ENCODE peak calls at places on chromosomes 12 and 14, in five cellular contexts. C, H, O, D and X are unnamed samples.

GRCh38 chr12:66662729-66663128 is 16.1 kb downstream of the GRIP1 start:
- DNase-seq in C (no peak), H (no peak), O (no peak), D (peak), X (no peak)

GRCh38 chr12:100716949-100717732 is 77.4 kb upstream of the ANO4 start:
- DNase-seq in C (no peak), H (no peak), O (no peak), D (no peak), X (no peak)

GRCh38 chr14:91315844-91316267 is 71.4 kb upstream of the GPR68 start:
- DNase-seq in C (no peak), H (no peak), O (peak), D (no peak), X (peak)

GRCh38 chr14:71555654-71556559 is 376.3 kb upstream of the RGS6 start:
- DNase-seq in C (no peak), H (no peak), O (peak), D (no peak), X (peak)

GRCh38 chr12:132967736-132968135 is 11.6 kb upstream of the ZNF605 start:
- DNase-seq in C (no peak), H (no peak), O (no peak), D (no peak), X (no peak)

GRCh38 chr14:100432652-100433427 is 109.7 kb downstream of the SLC25A47 start:
- DNase-seq in C (no peak), H (no peak), O (no peak), D (no peak), X (no peak)

GRCh38 chr14:25696176-25696575 is 646.2 kb upstream of the STXBP6 start:
- DNase-seq in C (no peak), H (no peak), O (no peak), D (no peak), X (no peak)

GRCh38 chr14:79248771-79249170 is 962.5 kb downstream of the DIO2 start:
- DNase-seq in C (no peak), H (no peak), O (no peak), D (no peak), X (no peak)

GRCh38 chr12:33192226-33192625 is 247.4 kb downstream of the SYT10 start:
- DNase-seq in C (no peak), H (no peak), O (no peak), D (no peak), X (no peak)

GRCh38 chr12:54762390-54762789 is 91.9 kb upstream of the MUCL1 start:
- DNase-seq in C (no peak), H (no peak), O (no peak), D (no peak), X (no peak)

GRCh38 chr14:24329736-24330135 is 5.1 kb downstream of the ADCY4 start:
- DNase-seq in C (no peak), H (peak), O (no peak), D (no peak), X (no peak)

GRCh38 chr14:95134304-95134933 is 22.9 kb downstream of the DICER1 start:
- DNase-seq in C (peak), H (no peak), O (no peak), D (no peak), X (no peak)

GRCh38 chr14:60722836-60723217 is 1.3 kb downstream of the SIX4 start:
- DNase-seq in C (no peak), H (peak), O (peak), D (no peak), X (no peak)

GRCh38 chr14:91439345-91439744 is 21.7 kb upstream of the CCDC88C start:
- DNase-seq in C (no peak), H (no peak), O (no peak), D (no peak), X (no peak)

GRCh38 chr12:25151476-25151875 is 43.5 kb downstream of the DNAI7 start:
- DNase-seq in C (peak), H (peak), O (no peak), D (peak), X (no peak)

GRCh38 chr12:93846936-93847516 is 169.9 kb downstream of the CRADD start:
- DNase-seq in C (no peak), H (no peak), O (no peak), D (no peak), X (no peak)

GRCh38 chr12:6267007-6267721 is 43.3 kb upstream of the PLEKHG6 start:
- DNase-seq in C (no peak), H (no peak), O (no peak), D (peak), X (no peak)

GRCh38 chr14:59630281-59630963 is 53.8 kb upstream of the CCDC175 start:
- DNase-seq in C (no peak), H (no peak), O (no peak), D (no peak), X (no peak)

GRCh38 chr14:93005838-93006237 is 82.9 kb downstream of the CHGA start:
- DNase-seq in C (no peak), H (no peak), O (no peak), D (no peak), X (no peak)

GRCh38 chr12:32756476-32757158 is 920 bp upstream of the YARS2 start:
- DNase-seq in C (no peak), H (no peak), O (no peak), D (no peak), X (no peak)

GRCh38 chr12:120468846-120469449 is 600 bp downstream of the SRSF9 start:
- DNase-seq in C (no peak), H (peak), O (no peak), D (peak), X (no peak)

GRCh38 chr14:96989293-96989692 is 192.1 kb downstream of the VRK1 start:
- DNase-seq in C (no peak), H (no peak), O (no peak), D (no peak), X (no peak)

GRCh38 chr12:3827301-3828000 is 45.7 kb downstream of the PARP11 start:
- DNase-seq in C (no peak), H (no peak), O (no peak), D (no peak), X (no peak)

GRCh38 chr12:75766263-75767160 is 255.1 kb upstream of the KRR1 start:
- DNase-seq in C (no peak), H (no peak), O (no peak), D (peak), X (no peak)

GRCh38 chr14:29444805-29445204 is 482.8 kb downstream of the PRKD1 start:
- DNase-seq in C (no peak), H (no peak), O (no peak), D (no peak), X (no peak)

GRCh38 chr14:51862839-51863235 is 2.4 kb downstream of the GNG2 start:
- DNase-seq in C (no peak), H (no peak), O (no peak), D (no peak), X (no peak)

GRCh38 chr14:51862171-51862838 is 1.9 kb downstream of the GNG2 start:
- DNase-seq in C (no peak), H (no peak), O (no peak), D (no peak), X (peak)

GRCh38 chr14:51859136-51859535 is 1.3 kb upstream of the GNG2 start:
- DNase-seq in C (no peak), H (no peak), O (no peak), D (no peak), X (no peak)

GRCh38 chr14:51860836-51861583 is 598 bp downstream of the GNG2 start:
- DNase-seq in C (no peak), H (no peak), O (no peak), D (no peak), X (no peak)

GRCh38 chr14:51860164-51860835 is at the start of gene GNG2:
- DNase-seq in C (no peak), H (peak), O (peak), D (peak), X (peak)
- H3K4me3 ChIP-seq in C (peak), H (peak), O (peak), D (peak), X (peak)

DNA sequence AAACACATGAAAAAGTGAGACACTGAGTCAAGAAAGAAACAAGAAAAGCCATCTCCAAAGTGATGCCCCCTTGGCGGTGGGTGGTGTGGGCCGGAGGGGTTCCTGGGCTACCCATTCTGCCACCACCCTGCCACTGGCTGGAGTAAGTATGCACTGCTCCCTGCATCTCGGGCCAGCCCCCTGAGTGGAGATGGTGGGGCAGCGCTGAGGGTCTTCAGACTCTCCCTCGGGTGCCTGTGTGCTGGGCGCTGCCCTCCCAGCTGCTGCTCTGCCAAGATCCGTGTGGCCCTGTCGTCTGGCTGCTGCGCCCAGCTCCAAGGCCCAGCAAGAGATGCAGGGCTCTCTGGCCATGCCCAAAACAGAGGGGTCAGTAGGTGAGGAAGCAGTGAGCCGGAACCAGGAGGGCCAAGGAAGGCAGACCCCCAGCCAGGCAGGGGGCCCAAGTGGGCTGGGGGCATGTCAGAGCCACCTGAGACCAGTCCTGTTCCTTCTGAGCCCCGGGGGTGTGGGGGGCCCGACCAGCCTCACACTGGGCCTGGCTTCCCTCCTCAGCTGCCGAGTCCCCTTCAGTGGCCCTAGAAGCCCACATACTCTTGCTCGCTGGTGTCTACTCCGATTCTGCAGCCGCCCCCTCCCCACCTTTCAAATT is 5.2 kb downstream of the GPR132 start:
- DNase-seq in C (no peak), H (no peak), O (no peak), D (no peak), X (no peak)
- H3K4me3 ChIP-seq in C (no peak), H (no peak), O (peak), D (no peak), X (peak)

DNA sequence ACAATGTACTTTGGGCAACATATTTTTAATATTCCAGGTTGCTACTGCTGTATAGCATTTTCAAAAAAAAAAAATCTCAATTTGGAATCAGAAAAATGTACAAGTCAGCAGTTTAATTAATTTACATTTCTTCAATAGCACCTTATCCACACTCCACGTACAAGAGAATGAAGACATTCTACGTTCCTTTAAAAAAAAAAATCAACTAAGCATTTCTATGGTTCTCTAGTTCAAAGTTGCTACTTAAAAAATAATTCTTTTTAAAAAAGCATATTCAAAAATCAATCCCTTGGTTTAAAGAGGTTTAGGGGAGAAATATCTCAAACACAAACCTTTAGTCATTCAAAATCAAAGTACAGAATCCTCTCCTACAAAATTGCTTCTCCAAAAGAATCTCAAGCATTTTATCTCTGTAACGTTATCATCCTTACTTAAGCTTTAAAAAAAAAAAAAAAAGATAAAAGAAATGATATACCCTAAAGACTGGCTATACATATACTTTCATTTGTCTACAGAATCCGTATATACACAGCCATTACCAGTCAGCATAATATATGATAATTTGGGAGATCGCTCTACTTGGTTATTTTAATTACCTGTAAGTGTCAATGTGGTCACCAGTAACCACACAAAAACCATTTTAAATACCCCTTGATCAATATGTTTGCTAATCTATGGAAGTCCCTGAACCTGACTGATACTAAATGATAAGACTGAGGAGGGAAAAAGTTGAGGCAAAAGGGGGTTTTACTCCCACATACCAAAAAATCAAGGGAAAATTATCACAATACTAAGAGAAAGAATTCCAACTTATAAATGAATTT is 2.7 kb downstream of the MED13L start:
- DNase-seq in C (no peak), H (no peak), O (no peak), D (no peak), X (no peak)
- H3K4me3 ChIP-seq in C (peak), H (peak), O (peak), D (peak), X (peak)

GRCh38 chr12:63149884-63150254 is 1.1 kb downstream of the AVPR1A start:
- DNase-seq in C (no peak), H (no peak), O (no peak), D (no peak), X (no peak)
- H3K4me3 ChIP-seq in C (no peak), H (peak), O (no peak), D (no peak), X (no peak)

DNA sequence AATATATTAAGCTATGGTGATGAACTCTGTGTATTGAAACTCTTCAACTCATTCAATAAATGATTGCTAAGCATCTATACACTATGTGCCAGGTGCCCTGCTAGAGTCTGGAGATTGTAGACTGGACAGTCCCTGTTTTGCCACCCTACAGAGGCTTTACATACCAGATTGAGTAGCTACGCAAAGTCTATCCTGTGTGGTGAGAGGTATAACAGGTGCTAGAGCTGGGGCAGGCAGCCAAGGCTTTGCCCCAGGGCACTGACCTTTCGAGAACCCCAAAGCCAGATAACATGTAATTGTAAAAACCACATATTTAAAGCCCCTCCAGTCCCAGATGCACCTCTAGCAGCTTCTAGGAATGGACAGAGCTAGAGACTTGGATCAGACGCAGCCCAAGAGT is 52.8 kb downstream of the PPM1H start:
- DNase-seq in C (no peak), H (no peak), O (no peak), D (no peak), X (no peak)
- H3K4me3 ChIP-seq in C (no peak), H (no peak), O (no peak), D (no peak), X (no peak)

DNA sequence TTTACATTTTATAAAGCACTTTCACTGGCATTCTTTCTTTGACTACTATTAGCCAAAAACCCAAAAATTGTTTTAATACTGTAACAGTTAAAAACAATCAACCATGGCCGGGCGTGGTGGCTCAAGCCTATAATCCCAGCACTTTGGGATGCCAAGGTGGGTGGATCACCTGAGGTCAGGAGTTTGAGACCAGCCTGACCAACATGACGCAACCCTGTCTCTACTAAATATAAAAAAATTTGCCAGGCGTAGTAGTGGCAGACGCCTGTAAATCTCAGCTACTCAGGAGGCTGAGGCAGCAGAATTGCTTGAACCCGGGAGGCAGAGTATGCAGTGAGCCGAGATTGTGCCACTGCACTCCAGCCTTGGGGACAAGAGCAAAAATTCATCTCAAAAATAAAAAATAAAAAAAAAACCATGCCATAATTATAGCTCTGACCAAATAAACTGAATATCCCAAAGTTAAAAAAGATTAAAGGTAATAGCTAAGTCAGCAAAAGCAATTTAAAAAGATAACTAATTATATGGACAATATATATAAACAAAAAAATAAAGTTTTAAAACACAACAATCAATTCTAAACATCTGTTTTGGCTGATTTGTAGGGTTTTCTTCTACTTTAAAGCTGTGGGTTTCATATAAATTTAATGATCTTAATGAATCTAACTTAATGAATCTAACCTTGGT is 10.0 kb downstream of the SINHCAF start:
- DNase-seq in C (no peak), H (no peak), O (no peak), D (no peak), X (no peak)
- H3K4me3 ChIP-seq in C (no peak), H (no peak), O (no peak), D (no peak), X (no peak)